ENCODE peak calls at places on chromosomes 6 and 20, in four cellular contexts. Y is lung, T is AG10803, Z is stomach. V is an unnamed sample.

GRCh38 chr6:119985952-119986736 is 636.6 kb upstream of the MAN1A1 start:
- DNase-seq in Y (no peak), T (no peak), Z (no peak), V (no peak)

GRCh38 chr6:75991941-75992340 is 80.5 kb downstream of the IMPG1 start:
- DNase-seq in Y (no peak), Z (no peak), T (no peak), V (no peak)

GRCh38 chr20:63183422-63184146 is 32.3 kb downstream of the YTHDF1 start:
- DNase-seq in Y (peak; percentile 34), Z (peak; percentile 59), T (no peak), V (peak; percentile 72)

GRCh38 chr6:89100114-89100513 is 17.8 kb downstream of the SRSF12 start:
- DNase-seq in Z (no peak), T (no peak), Y (no peak), V (no peak)

GRCh38 chr6:125700591-125701353 is 48.7 kb upstream of the HEY2 start:
- DNase-seq in Y (no peak), T (no peak), Z (no peak), V (peak; percentile 3)

GRCh38 chr6:105431226-105431625 is 28.3 kb upstream of the PREP start:
- DNase-seq in Y (no peak), Z (no peak), T (peak; percentile 67), V (no peak)

GRCh38 chr6:122081921-122082320 is 317.5 kb upstream of the HSF2 start:
- DNase-seq in Z (no peak), Y (no peak), T (no peak), V (no peak)

GRCh38 chr20:32823737-32824588 is 4.2 kb downstream of the MAPRE1 start:
- DNase-seq in T (peak; percentile 67), Y (no peak), Z (no peak), V (no peak)

GRCh38 chr6:143939364-143939763 is 68.7 kb downstream of the PLAGL1 start:
- DNase-seq in Z (no peak), T (no peak), Y (no peak), V (no peak)

GRCh38 chr6:39821739-39822532 is 29.8 kb downstream of the DAAM2 start:
- DNase-seq in Z (no peak), Y (no peak), T (peak; percentile 56), V (no peak)

GRCh38 chr6:13998356-13998755 is 73.6 kb downstream of the RNF182 start:
- DNase-seq in Y (no peak), Z (no peak), T (no peak), V (no peak)

GRCh38 chr6:145736854-145737181 is 1.5 kb upstream of the EPM2A start:
- DNase-seq in T (peak; percentile 58), Y (no peak), Z (no peak), V (no peak)

GRCh38 chr6:1477432-1478090 is 88.2 kb downstream of the FOXF2 start:
- DNase-seq in Z (no peak), Y (no peak), T (peak; percentile 56), V (no peak)

GRCh38 chr6:150004101-150004782 is 21.1 kb downstream of the RAET1L start:
- DNase-seq in T (no peak), Z (no peak), Y (no peak), V (no peak)

GRCh38 chr6:106257195-106257594 is 68.4 kb downstream of the ATG5 start:
- DNase-seq in Z (no peak), Y (no peak), T (no peak), V (no peak)

GRCh38 chr6:138115877-138116660 is 8.8 kb upstream of the PERP start:
- DNase-seq in T (peak; percentile 67), Z (peak; percentile 64), Y (peak; percentile 45), V (peak; percentile 51)

GRCh38 chr20:53844259-53844658 is 226.1 kb downstream of the BCAS1 start:
- DNase-seq in Z (no peak), T (no peak), Y (no peak), V (no peak)

GRCh38 chr20:18007534-18008292 is 38.9 kb downstream of the MGME1 start:
- DNase-seq in Y (no peak), T (peak; percentile 15), Z (peak; percentile 64), V (no peak)

GRCh38 chr6:129605962-129606361 is 104.0 kb downstream of the ARHGAP18 start:
- DNase-seq in Z (no peak), T (no peak), Y (no peak), V (no peak)

GRCh38 chr20:21510414-21510971 is 3.4 kb downstream of the NKX2-2 start:
- DNase-seq in Y (no peak), Z (no peak), T (peak; percentile 14), V (peak; percentile 53)

DNA sequence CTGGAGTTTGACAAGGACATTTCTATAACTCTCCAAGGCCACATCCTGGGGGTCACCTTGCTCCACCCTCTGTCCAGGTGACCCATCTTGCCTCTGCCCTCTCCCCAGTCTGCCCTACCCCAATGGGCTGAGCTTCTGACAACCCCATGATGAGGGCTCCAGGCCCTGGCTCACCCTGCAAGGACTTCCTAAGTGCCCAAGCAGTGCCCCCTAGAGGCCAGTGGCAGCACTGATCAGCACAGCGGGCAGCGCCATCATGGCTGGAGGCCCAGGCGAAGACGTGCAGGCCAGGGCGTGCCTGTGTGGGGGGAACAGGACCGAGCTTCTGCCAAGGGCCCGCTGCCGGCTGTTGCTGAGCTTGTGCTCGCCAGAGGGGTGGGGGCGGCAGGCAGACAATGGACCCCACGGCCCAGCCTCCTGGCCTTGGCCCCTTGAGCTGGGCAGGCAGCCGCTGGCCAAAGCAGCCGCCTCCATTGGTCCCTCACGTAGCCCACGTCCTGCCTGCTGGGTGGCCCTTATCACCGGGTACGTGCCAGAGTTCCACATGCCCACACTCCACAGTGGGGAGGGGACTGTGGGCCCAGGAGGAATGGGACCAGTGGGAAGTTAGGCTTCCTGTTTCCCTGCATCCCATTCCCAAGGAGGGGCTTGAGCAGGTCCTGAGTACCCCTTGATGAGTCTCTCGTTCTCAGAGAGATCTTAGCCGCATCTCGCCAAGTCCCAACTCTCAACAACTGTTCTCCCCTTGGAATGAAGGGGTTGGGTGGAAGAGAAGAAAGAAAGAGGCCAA is 64.3 kb downstream of the MRPL14 start:
- DNase-seq in Y (no peak), T (no peak), Z (peak; percentile 34), V (peak; percentile 39)
- TF ChIP-seq CTCF in Y (no peak), T (peak; percentile 36), Z (no peak), V (peak; percentile 45)

DNA sequence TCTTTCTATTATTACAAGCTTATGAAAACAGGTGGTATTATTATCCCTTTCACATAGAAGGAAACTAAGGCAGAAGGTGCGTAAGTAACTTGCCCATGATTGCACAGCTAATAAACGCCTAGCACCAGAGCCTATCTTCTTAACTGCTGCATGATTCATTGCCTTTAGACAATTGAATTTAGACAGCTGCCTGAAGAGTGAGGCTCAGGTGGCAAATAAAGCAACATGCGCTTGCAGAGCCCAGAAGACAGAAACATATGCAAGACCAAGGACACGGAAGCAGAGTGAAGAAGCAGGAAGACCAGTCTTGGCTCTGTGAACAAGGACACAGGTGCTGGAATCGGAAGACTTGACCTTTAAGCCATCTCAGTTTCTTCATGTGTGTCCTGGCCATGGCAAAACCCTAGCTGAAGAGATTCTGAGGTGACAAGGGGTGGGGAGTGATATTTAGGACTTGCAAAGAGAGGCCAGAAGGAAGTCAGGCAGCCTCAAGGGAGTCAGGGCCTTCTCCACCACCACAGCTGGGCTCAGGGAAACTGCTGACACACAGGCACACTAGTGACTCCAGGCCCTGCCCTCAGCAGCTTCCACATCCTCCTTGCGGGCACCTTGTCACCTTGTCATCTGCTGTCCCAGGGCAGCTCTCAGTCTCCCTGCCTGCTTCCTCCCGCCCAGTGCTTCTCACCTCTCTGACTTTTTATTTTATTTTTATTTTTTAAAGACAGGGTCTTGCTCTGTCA is 91.7 kb upstream of the SLC22A16 start:
- DNase-seq in Z (no peak), T (no peak), Y (no peak), V (no peak)
- TF ChIP-seq CTCF in Z (no peak), T (no peak), Y (no peak), V (no peak)

DNA sequence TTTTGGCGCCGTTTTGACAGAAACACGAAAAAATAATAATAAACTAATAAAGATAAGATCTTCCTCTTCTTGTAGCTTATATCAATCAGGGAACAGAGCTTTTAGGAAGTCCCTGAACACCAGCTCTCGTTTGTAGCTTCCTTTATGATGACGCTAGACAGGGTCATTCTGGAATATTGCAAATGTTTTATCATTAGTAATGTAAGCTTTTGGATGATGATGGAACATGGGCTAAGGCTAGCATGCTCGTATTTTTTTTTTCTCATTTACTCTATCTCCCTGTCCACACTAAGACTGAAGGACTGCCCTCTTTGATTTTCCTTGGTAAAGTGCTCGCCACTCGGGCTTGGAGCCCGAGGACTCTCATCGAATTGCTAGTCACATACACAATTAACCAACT is 22.1 kb upstream of the POM121L2 start:
- DNase-seq in Z (no peak), Y (no peak), T (no peak), V (no peak)
- TF ChIP-seq CTCF in Z (no peak), Y (no peak), T (no peak), V (no peak)

GRCh38 chr6:84762941-84763396 is 1.4 kb downstream of the TBX18 start:
- DNase-seq in Y (no peak), Z (no peak), T (peak; percentile 67), V (peak; percentile 43)
- TF ChIP-seq CTCF in Y (no peak), Z (no peak), T (no peak), V (no peak)

GRCh38 chr6:73076211-73076610 is 149.1 kb downstream of the KHDC1L start:
- DNase-seq in Y (no peak), Z (no peak), T (no peak), V (no peak)
- TF ChIP-seq CTCF in Y (no peak), Z (no peak), T (no peak), V (no peak)

V was measured in nephron progenitor cell.